ENCODE peak calls at places on chromosomes 6 and 20, in eight cellular contexts. H, Z, C, S, Y, K, V and X are unnamed samples.

GRCh38 chr6:34381086-34381485 is 11.4 kb downstream of the NUDT3 start:
- DNase-seq in H (no peak), Z (no peak), C (no peak), S (no peak), Y (peak; percentile 41), K (no peak), V (no peak), X (no peak)

GRCh38 chr6:109202409-109203264 is 107.3 kb downstream of the CEP57L1 start:
- DNase-seq in H (no peak), Z (no peak), C (no peak), S (no peak), Y (no peak), K (no peak), V (no peak), X (no peak)

GRCh38 chr6:20427856-20428255 is 26.2 kb downstream of the E2F3 start:
- DNase-seq in H (no peak), Z (no peak), C (no peak), S (no peak), Y (no peak), K (no peak), V (no peak), X (no peak)

GRCh38 chr20:24480523-24480922 is 11.1 kb downstream of the SYNDIG1 start:
- DNase-seq in H (no peak), Z (no peak), C (no peak), S (no peak), Y (no peak), K (no peak), V (no peak), X (no peak)

GRCh38 chr6:21942910-21943309 is 349.4 kb downstream of the SOX4 start:
- DNase-seq in H (no peak), Z (no peak), C (no peak), S (no peak), Y (peak; percentile 69), K (no peak), V (peak; percentile 67), X (no peak)

GRCh38 chr20:16541226-16541625 is 32.0 kb downstream of the KIF16B start:
- DNase-seq in H (no peak), Z (peak; percentile 61), C (peak; percentile 85), S (no peak), Y (no peak), K (no peak), V (no peak), X (no peak)

GRCh38 chr20:6126846-6127245 is 4.0 kb upstream of the FERMT1 start:
- DNase-seq in H (no peak), Z (no peak), C (no peak), S (no peak), Y (no peak), K (no peak), V (no peak), X (no peak)

GRCh38 chr20:51970858-51971257 is 168.5 kb upstream of the SALL4 start:
- DNase-seq in H (no peak), Z (no peak), C (no peak), S (no peak), Y (no peak), K (no peak), V (no peak), X (no peak)

GRCh38 chr20:33076662-33077398 is 2.6 kb upstream of the BPIFB4 start:
- DNase-seq in H (no peak), Z (no peak), C (no peak), S (no peak), Y (no peak), K (peak; percentile 13), V (no peak), X (no peak)

GRCh38 chr6:157046776-157047175 is 269.6 kb downstream of the ARID1B start:
- DNase-seq in H (no peak), Z (no peak), C (no peak), S (no peak), Y (no peak), K (no peak), V (no peak), X (no peak)

GRCh38 chr6:154039231-154039842 is at the start of gene OPRM1:
- DNase-seq in H (no peak), Z (peak; percentile 16), C (peak; percentile 27), S (no peak), Y (peak; percentile 4), K (peak; percentile 18), V (peak; percentile 1), X (peak; percentile 68)

GRCh38 chr6:79040083-79040482 is 38.0 kb downstream of the PHIP start:
- DNase-seq in H (no peak), Z (no peak), C (no peak), S (no peak), Y (peak; percentile 67), K (no peak), V (no peak), X (no peak)

DNA sequence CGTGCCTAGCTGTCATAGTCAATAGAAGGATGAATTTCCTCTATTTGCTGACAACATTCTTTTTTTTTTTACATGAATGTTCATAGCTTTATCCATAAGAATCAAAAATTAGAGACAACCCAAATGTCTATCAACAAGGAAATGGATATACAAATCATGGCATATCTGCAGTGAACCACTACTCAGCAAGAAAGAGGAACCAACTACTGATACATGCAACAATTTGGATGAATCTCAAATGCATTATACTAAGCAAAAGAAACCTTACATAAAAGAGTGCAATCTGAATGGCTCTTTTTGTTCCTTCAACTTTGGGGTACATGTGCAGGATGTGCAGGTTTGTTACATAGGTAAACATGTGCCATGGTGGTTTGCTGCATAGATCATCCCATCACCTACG is 17.7 kb upstream of the MCM9 start:
- DNase-seq in H (no peak), Z (no peak), C (no peak), S (no peak), Y (no peak), K (no peak), V (no peak), X (no peak)
- H3K4me3 ChIP-seq in H (no peak overlapping the region), Z (no peak overlapping the region), C (no peak overlapping the region), S (no peak overlapping the region), Y (no peak overlapping the region), K (no peak overlapping the region), V (no peak overlapping the region), X (no peak overlapping the region)

GRCh38 chr20:42958367-42959112 is 231.2 kb downstream of the PTPRT start:
- DNase-seq in H (no peak), Z (no peak), C (no peak), S (no peak), Y (no peak), K (no peak), V (no peak), X (no peak)

GRCh38 chr20:42957014-42957694 is 232.6 kb downstream of the PTPRT start:
- DNase-seq in H (no peak), Z (no peak), C (no peak), S (no peak), Y (no peak), K (no peak), V (no peak), X (no peak)

GRCh38 chr20:42961771-42962170 is 227.9 kb downstream of the PTPRT start:
- DNase-seq in H (no peak), Z (no peak), C (no peak), S (no peak), Y (no peak), K (no peak), V (no peak), X (no peak)

GRCh38 chr20:42963796-42964195 is 225.9 kb downstream of the PTPRT start:
- DNase-seq in H (no peak), Z (no peak), C (no peak), S (no peak), Y (no peak), K (no peak), V (no peak), X (no peak)

DNA sequence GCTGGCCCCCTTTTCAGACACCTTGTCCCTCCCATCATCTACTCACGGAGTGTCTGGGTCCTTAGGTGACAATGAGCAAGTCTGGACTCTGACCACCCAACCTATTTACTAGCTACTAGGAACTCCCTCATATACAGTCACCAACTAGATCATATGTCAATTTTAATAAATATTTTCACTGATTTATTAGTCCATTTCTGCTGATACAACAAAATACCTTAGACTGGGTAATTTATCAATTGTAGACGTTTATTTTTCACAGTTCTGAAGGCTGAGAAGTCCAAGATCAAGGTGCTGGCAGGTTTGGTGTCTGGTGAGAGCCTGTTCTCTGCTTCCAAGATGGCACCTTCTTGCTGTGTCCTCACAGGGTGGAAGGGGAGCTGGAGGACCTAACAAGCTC is 229.7 kb downstream of the PTPRT start:
- DNase-seq in H (no peak), Z (no peak), C (no peak), S (no peak), Y (no peak), K (no peak), V (no peak), X (no peak)
- H3K27me3 ChIP-seq in H (no peaks in the 10 kb centered on the region), Z (peaks cover 8% of the 10 kb centered on the region), C (no peaks in the 10 kb centered on the region), S (no peaks in the 10 kb centered on the region), Y (no peaks in the 10 kb centered on the region), K (no peaks in the 10 kb centered on the region), V (no peaks in the 10 kb centered on the region), X (no peaks in the 10 kb centered on the region)

DNA sequence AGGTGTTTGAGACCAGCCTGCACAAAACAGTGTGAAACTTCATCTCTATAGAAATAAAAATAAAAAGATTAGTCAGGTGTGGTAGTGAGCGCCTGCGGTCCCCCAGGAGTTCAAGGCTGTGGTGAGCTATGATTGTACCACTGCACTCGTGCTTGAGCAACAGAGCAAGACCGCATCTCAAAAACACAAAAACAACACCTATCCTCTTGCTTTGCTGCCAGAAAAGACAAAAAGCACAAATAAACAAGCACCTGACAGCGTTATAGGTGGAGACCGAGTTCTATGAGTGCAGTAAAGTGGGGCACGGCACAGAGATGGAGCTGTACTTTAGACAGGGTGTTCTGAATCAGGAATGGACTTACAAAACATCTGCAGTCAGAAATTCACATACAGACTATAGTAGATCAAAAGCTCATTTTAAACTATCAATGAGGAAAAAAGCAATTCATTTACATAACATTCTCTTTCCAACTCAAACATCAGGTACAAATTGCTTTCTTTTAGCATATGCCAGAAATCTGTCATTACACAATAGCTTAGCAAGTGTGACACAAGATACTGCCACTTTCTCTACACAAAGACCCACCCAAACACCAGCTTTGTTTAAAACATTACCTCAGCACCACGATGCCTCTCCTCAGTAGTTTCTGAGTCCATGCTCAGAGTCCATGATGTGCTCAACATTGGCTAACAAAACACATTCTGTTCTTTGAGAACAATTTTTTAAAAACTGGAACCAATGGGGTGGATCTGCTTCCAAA is 10.1 kb downstream of the EZR start:
- DNase-seq in H (no peak), Z (no peak), C (no peak), S (no peak), Y (no peak), K (no peak), V (no peak), X (no peak)
- H3K4me1 ChIP-seq in H (no peaks in the 10 kb centered on the region), Z (peaks cover 95% of the 10 kb centered on the region), C (no peaks in the 10 kb centered on the region), S (peaks cover 20% of the 10 kb centered on the region), Y (peaks cover 4% of the 10 kb centered on the region), K (peaks cover 78% of the 10 kb centered on the region), V (peaks cover 4% of the 10 kb centered on the region), X (peaks cover 11% of the 10 kb centered on the region)

DNA sequence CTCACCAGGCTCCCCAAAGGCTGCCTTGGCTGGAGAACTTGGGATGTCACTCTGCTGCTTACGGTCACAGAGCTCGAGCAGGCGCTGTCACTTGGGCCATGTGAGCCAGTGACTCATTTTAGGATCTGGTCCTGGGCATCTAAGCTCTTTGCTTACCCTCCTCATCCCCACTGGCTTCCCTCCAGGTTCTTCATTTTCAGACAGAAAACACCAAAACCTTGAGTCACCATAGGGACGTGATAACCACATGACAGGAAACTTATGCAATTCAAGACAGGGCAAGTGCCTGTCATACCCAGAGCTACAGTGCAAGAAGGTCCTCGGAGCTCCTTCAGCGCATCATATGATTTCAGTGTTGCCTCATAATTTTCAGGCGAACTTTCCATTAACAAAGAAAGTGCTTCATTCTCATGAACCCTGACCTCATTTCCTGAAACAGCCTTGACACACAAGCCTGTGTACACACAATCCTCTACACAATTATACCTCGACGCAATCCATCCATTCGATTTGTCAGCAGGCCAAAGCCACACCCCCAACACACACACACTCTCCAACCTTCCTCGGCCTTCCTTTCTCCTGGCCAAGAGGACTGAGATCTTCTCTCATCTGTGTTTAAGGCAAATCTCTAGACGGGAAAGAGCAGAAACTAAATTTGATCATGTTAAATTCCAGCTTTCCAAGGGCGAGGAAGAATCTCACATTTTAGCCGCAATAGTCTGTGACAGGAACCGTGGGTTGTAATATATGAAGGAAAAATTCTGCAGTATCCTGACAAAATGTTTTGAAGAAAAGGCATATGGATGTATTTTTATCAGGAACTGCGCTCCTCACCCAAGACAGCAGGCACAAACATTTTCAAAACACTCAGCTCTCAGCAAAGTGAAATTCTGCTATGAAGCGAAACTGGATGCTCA is 25.3 kb downstream of the TBC1D7 start:
- DNase-seq in H (peak; percentile 80), Z (peak; percentile 37), C (peak; percentile 69), S (peak; percentile 91), Y (peak; percentile 92), K (no peak), V (peak; percentile 93), X (no peak)
- H3K4me3 ChIP-seq in H (no peak overlapping the region), Z (peak overlapping the region; percentile 43), C (peak overlapping the region; percentile 24), S (no peak overlapping the region), Y (no peak overlapping the region), K (no peak overlapping the region), V (peak overlapping the region; percentile 15), X (no peak overlapping the region)